ENCODE peak calls at places on chromosomes 6 and 20, in ten cellular contexts. T, H, I, N, K, X, O, Z, M and C are unnamed samples.

GRCh38 chr20:62764156-62764935 is 31.9 kb upstream of the MRGBP start:
- DNase-seq in T (no peak), H (no peak), I (no peak), N (no peak), K (no peak), X (no peak), O (peak), Z (no peak), M (no peak), C (no peak)

GRCh38 chr6:150006961-150007464 is 18.3 kb downstream of the RAET1L start:
- DNase-seq in T (no peak), H (peak), I (peak), N (no peak), K (peak), X (peak), O (no peak), Z (peak), M (no peak), C (peak)

GRCh38 chr6:83429269-83429668 is 1.6 kb downstream of the ME1 start:
- DNase-seq in T (no peak), H (no peak), I (no peak), N (no peak), K (no peak), X (no peak), O (no peak), Z (no peak), M (no peak), C (no peak)

GRCh38 chr20:36851490-36851889 is 24.4 kb upstream of the TLDC2 start:
- DNase-seq in T (no peak), H (peak), I (no peak), N (no peak), K (no peak), X (no peak), O (no peak), Z (no peak), M (no peak), C (no peak)

GRCh38 chr6:135880066-135880972 is 28.8 kb downstream of the PDE7B start:
- DNase-seq in T (no peak), H (peak), I (no peak), N (no peak), K (peak), X (peak), O (no peak), Z (no peak), M (peak), C (peak)

GRCh38 chr6:90730191-90730673 is 143.4 kb upstream of the MAP3K7 start:
- DNase-seq in T (no peak), H (no peak), I (no peak), N (no peak), K (no peak), X (no peak), O (no peak), Z (no peak), M (no peak), C (no peak)

GRCh38 chr6:14728396-14729024 is 517.4 kb upstream of the JARID2 start:
- DNase-seq in T (no peak), H (peak), I (peak), N (no peak), K (peak), X (peak), O (peak), Z (no peak), M (no peak), C (peak)

GRCh38 chr6:84667252-84668213 is 96.9 kb downstream of the TBX18 start:
- DNase-seq in T (no peak), H (no peak), I (no peak), N (no peak), K (no peak), X (no peak), O (no peak), Z (no peak), M (no peak), C (peak)

GRCh38 chr6:129679758-129680157 is 30.2 kb downstream of the ARHGAP18 start:
- DNase-seq in T (no peak), H (peak), I (no peak), N (no peak), K (no peak), X (peak), O (no peak), Z (peak), M (no peak), C (no peak)

GRCh38 chr6:81253821-81254220 is 498.7 kb downstream of the TENT5A start:
- DNase-seq in T (no peak), H (peak), I (no peak), N (no peak), K (no peak), X (peak), O (no peak), Z (no peak), M (no peak), C (no peak)

DNA sequence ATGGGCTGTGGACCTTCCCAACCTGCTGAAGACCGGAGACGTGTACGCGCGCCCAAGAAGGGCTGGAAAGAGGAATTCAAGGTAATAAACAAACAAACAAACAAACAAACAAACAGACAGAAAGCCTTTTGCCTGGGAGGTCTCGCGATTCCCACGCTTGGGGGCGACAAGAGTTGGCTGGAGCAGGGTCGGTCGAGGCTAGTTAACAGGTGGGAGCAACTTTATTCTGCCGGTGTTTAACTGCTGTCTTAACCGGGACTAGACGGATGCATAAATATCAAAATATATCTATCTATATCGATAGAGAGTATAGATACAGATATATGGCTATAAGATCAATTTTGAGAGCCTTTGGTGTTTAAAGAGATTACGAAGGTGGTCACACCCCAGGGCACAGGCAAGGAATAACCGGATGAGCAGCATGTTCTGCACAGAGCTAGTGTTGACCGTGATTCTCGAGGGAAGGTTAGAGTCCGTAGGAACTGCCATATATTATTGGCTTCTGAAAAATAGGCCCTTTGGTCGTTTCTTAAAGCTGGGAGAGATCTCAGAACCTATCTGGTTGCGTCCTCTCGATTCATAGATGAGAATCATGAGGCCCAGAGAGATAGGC is 514 bp downstream of the STMND1 start:
- DNase-seq in T (no peak), H (no peak), I (no peak), N (no peak), K (no peak), X (no peak), O (no peak), Z (no peak), M (no peak), C (no peak)
- H3K4me3 ChIP-seq in T (peak), H (peak), I (peak), N (peak), K (peak), X (peak), O (peak), Z (peak), M (peak), C (no peak)

DNA sequence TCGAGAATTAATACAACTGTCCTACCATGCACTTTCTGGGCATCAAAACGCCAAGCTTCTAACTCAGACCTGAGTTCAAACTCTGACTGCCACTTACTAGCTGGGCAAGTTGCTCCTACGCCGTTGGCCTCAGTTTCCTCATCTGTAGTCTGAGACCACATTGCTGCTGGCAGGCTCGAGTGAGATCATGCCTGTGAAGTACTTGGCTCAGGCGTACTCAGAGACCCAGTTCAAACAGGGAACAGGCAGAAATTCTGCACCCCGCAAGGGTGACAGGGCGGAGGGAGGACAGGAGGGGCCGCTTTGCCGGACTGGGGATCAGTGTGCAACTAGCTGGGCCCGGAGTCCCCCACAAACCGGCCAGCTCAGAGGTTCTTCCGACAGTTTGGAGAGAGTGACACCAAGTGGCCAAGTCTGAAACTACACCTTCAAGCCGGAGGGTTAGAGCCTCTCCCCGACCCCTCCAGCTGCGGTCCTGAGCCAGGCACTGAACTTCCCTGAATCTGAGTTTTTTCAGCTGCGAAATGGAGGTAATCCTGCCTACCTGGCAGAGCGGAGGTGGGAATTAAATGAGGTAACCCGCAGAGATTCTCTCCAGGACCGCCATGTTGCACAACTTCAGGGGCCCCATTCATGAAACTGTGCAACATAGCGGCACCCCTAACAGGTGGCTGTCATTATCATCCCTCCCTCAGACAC is 46.0 kb upstream of the PTPN1 start:
- DNase-seq in T (peak), H (peak), I (peak), N (no peak), K (peak), X (peak), O (peak), Z (peak), M (no peak), C (peak)
- H3K4me3 ChIP-seq in T (no peak), H (no peak), I (no peak), N (no peak), K (no peak), X (peak), O (peak), Z (no peak), M (no peak), C (no peak)

DNA sequence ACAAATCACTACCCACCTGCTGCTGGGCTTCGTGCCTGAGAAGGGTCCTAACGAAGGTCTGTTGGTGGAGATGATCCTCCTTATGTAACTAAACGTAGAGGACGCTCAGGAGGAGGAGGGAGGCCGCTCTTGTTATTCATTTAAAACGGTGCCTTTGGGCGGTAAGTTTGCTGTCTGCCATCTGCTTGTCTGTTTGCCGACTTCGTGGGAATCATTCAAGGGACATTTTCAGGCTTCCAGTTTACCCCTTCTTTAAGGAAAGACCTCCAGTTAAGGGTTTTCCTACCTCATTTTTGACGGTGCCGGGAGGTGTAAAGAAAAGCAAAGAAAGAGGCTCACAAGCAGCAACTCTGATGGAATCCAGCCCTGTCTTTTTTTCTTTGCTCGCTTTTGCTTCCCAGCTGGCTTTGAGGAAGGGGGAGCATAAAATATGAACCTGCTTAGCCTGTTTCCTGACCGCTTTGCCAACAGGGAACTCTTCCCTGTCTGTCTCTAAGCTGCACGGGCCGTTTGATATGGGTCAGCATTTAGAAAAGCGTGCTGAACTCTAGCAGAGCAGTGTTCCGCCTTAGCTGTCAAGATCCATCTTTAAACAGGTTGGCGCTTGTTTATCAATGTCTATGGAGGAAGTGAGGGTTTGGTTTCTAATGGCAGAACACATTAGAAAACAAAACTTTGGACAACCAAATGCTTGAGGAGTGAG is 13.8 kb downstream of the SYTL3 start:
- DNase-seq in T (no peak), H (no peak), I (no peak), N (no peak), K (no peak), X (no peak), O (no peak), Z (no peak), M (no peak), C (no peak)
- H3K4me3 ChIP-seq in T (no peak), H (no peak), I (no peak), N (no peak), K (no peak), X (no peak), O (peak), Z (no peak), M (peak), C (no peak)

GRCh38 chr6:163459007-163459406 is 44.5 kb downstream of the QKI start:
- DNase-seq in T (no peak), H (no peak), I (no peak), N (no peak), K (no peak), X (no peak), O (no peak), Z (no peak), M (no peak), C (no peak)
- H3K4me3 ChIP-seq in T (no peak), H (no peak), I (no peak), N (no peak), K (no peak), X (no peak), O (peak), Z (no peak), M (no peak), C (no peak)

DNA sequence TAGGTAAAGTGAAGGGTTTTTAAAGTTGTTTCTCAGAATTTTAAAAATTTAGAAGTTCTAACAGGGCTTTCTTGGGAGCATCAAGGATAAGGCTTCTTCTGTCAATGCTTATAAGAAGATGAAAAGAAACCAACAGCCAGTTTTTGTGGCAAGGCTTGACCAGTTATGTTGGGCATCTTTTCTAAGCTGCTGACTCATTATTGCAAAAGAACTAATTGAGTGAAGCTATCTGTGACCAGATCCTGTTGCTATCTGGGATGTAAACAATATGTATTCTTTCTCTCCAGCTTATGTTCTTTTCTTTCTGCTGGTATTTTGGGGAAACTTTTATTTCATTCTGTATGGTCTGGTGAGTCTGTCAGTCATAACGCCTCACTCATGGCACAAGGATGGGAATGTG is 643.8 kb downstream of the HDGFL1 start:
- DNase-seq in T (no peak), H (peak), I (no peak), N (no peak), K (peak), X (peak), O (no peak), Z (no peak), M (no peak), C (peak)
- H3K4me3 ChIP-seq in T (no peak), H (no peak), I (no peak), N (no peak), K (no peak), X (no peak), O (no peak), Z (no peak), M (no peak), C (no peak)

GRCh38 chr6:127120109-127120786 is 1.8 kb downstream of the RSPO3 start:
- DNase-seq in T (no peak), H (peak), I (peak), N (no peak), K (no peak), X (no peak), O (peak), Z (peak), M (no peak), C (no peak)
- H3K4me3 ChIP-seq in T (peak), H (peak), I (peak), N (peak), K (peak), X (peak), O (peak), Z (peak), M (peak), C (peak)